ENCODE peak calls at places on chromosomes 1 and 21, in six cellular contexts. Z, P, L, E, I and U are unnamed samples.

GRCh38 chr1:36132029-36132428 is 7.0 kb upstream of the COL8A2 start:
- DNase-seq in Z (no peak), P (no peak), L (no peak), E (no peak), I (no peak), U (no peak)

GRCh38 chr1:197600751-197601150 is 174.5 kb downstream of the DENND1B start:
- DNase-seq in Z (no peak), P (no peak), L (no peak), E (no peak), I (no peak), U (no peak)

GRCh38 chr1:9551984-9552383 is 12.7 kb downstream of the SLC25A33 start:
- DNase-seq in Z (no peak), P (no peak), L (no peak), E (no peak), I (no peak), U (no peak)

GRCh38 chr1:117366281-117366981 is 818 bp upstream of the MAN1A2 start:
- DNase-seq in Z (no peak), P (no peak), L (peak; percentile 90), E (peak; percentile 98), I (peak; percentile 44), U (peak; percentile 83)

GRCh38 chr1:94925561-94926364 is 1.1 kb downstream of the CNN3 start:
- DNase-seq in Z (peak; percentile 5), P (peak; percentile 72), L (no peak), E (peak; percentile 74), I (peak; percentile 89), U (peak; percentile 42)

GRCh38 chr1:97844552-97845089 is 76.2 kb downstream of the DPYD start:
- DNase-seq in Z (no peak), P (no peak), L (no peak), E (no peak), I (no peak), U (no peak)

GRCh38 chr1:119808972-119809550 is 2.2 kb downstream of the REG4 start:
- DNase-seq in Z (peak; percentile 11), P (peak; percentile 64), L (peak; percentile 81), E (peak; percentile 74), I (peak; percentile 47), U (peak; percentile 26)

GRCh38 chr21:16563795-16564194 is 834.0 kb downstream of the USP25 start:
- DNase-seq in Z (no peak), P (no peak), L (no peak), E (no peak), I (peak; percentile 51), U (peak; percentile 95)

GRCh38 chr1:155085504-155086181 is 7.0 kb downstream of the EFNA3 start:
- DNase-seq in Z (no peak), P (no peak), L (peak; percentile 81), E (peak; percentile 44), I (no peak), U (peak; percentile 66)

GRCh38 chr1:107991371-107992066 is 26.5 kb upstream of the VAV3 start:
- DNase-seq in Z (no peak), P (no peak), L (no peak), E (no peak), I (no peak), U (no peak)

GRCh38 chr1:34292472-34292871 is 115.8 kb downstream of the C1orf94 start:
- DNase-seq in Z (no peak), P (no peak), L (peak; percentile 2), E (no peak), I (no peak), U (no peak)

GRCh38 chr21:28771790-28772501 is 220.7 kb downstream of the LTN1 start:
- DNase-seq in Z (no peak), P (no peak), L (no peak), E (no peak), I (no peak), U (no peak)

GRCh38 chr1:15154480-15155036 is 1.0 kb downstream of the TMEM51 start:
- DNase-seq in Z (no peak), P (no peak), L (no peak), E (peak; percentile 69), I (no peak), U (no peak)

GRCh38 chr1:208025036-208025435 is 114.1 kb upstream of the CD34 start:
- DNase-seq in Z (no peak), P (no peak), L (no peak), E (no peak), I (no peak), U (no peak)

GRCh38 chr1:62599044-62599443 is 1.7 kb downstream of the ANGPTL3 start:
- DNase-seq in Z (no peak), P (no peak), L (no peak), E (no peak), I (no peak), U (no peak)

GRCh38 chr21:36125513-36126121 is 9.3 kb upstream of the CBR3 start:
- DNase-seq in Z (no peak), P (no peak), L (peak; percentile 67), E (peak; percentile 60), I (peak; percentile 32), U (no peak)

GRCh38 chr21:28627691-28628090 is 365.0 kb downstream of the LTN1 start:
- DNase-seq in Z (no peak), P (no peak), L (no peak), E (no peak), I (no peak), U (no peak)

GRCh38 chr1:31653761-31654160 is 9.1 kb upstream of the PEF1 start:
- DNase-seq in Z (no peak), P (no peak), L (no peak), E (no peak), I (no peak), U (no peak)

GRCh38 chr1:229024528-229025119 is 246.3 kb upstream of the RAB4A start:
- DNase-seq in Z (no peak), P (peak; percentile 57), L (peak; percentile 74), E (no peak), I (peak; percentile 59), U (no peak)

GRCh38 chr1:116732726-116733125 is 21.5 kb upstream of the CD2 start:
- DNase-seq in Z (no peak), P (no peak), L (no peak), E (no peak), I (no peak), U (no peak)

DNA sequence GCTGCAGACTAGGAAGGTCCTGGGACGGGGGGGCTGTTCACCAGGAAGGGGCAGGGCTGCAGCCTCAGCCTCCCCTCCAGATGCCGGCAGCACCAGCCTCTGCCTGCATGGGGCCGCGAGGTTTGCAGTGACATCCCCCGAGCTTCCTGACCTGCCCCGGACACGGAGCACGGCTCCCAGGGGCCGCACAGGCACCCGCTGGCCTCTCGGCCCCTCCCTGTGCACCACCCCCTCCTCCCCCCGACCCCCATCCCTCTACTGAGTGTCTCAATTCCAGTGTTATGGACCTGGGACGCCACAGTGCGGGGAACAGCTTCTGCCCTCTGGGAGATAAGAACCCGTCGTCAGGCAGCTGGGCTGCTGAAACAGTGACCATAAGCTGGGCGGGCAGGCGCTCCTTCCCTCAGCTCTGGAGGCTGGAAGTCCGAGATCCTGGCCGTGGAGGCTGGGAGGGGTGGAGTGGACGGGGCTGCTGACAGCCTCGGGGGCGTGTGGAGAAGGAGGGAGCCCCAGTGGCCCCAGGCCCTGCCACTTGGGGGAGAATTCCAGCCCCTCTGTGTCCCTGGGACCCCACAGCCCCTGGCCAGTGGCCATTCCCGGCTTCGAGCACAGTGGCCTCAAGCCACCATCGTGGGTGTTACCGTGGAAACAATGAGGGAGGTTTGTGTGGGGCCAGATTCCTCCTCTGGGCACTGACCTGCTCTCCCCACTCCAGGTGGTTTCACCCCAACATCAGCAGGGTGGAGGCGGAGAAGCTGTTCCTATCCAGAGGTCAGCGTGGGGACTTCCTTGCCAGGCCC is 11.5 kb downstream of the RNF223 start:
- DNase-seq in Z (no peak), P (no peak), L (peak; percentile 80), E (peak; percentile 67), I (no peak), U (no peak)
- TF ChIP-seq JUND in Z (no peak), P (no peak), L (no peak), E (no peak), I (no peak), U (no peak)

DNA sequence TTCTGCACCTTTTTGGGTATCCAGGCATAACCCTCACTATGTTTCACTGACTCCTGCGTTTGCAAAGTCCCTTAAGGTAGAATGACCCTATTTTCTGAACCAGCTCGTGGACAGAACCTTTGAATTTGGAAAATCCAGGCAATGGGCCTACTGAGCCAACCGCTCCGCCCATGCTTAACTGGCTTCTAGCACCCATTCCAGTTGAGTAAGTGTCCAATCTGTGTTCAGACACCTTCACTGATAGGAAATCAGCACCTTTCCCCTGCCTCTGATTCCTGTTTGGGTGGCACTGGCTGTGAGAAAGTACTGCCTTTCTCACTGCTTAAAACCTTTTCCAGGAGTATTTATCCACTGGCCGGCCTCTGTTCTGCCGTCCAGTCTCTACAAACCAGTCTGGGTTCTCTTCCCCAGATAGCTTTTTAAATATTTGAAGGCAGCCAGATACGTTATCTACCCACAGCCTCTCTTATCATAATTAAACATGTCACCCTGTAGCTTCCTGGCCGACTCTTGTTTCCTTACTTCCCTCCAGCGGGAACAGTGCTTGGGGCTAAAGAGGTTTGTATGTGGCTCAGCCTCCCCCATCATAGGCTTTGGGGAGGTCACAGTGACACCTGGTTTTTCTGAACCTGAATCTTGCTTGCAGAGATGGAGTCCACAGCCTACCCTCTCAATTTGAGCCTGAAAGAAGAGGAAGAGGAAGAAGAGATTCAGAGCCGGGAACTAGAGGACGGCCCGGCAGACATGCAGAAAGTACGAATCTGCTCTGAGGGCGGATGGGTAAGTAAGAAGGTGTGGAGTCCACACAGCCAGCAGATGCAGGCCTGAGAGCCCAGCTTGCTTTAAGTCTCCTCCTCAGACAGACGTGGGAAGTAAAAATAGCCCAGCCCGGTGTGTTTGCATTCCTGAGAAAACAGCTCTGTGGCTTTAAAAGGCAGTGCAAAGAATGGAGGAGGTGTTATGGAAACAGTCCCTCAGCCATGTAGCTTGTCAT is 1.3 kb downstream of the POGK start:
- DNase-seq in Z (no peak), P (no peak), L (peak; percentile 83), E (peak; percentile 20), I (no peak), U (peak; percentile 36)
- TF ChIP-seq JUND in Z (no peak), P (no peak), L (peak; percentile 40), E (no peak), I (no peak), U (no peak)

GRCh38 chr21:43927591-43928229 is 62.7 kb downstream of the AGPAT3 start:
- DNase-seq in Z (no peak), P (no peak), L (peak; percentile 49), E (no peak), I (no peak), U (no peak)

GRCh38 chr21:43926196-43926595 is 61.2 kb downstream of the AGPAT3 start:
- DNase-seq in Z (no peak), P (no peak), L (no peak), E (no peak), I (no peak), U (no peak)

GRCh38 chr21:43924421-43925095 is 59.5 kb downstream of the AGPAT3 start:
- DNase-seq in Z (no peak), P (no peak), L (no peak), E (no peak), I (no peak), U (no peak)

GRCh38 chr21:43925096-43925481 is 60.1 kb downstream of the AGPAT3 start:
- DNase-seq in Z (no peak), P (no peak), L (no peak), E (no peak), I (no peak), U (no peak)

DNA sequence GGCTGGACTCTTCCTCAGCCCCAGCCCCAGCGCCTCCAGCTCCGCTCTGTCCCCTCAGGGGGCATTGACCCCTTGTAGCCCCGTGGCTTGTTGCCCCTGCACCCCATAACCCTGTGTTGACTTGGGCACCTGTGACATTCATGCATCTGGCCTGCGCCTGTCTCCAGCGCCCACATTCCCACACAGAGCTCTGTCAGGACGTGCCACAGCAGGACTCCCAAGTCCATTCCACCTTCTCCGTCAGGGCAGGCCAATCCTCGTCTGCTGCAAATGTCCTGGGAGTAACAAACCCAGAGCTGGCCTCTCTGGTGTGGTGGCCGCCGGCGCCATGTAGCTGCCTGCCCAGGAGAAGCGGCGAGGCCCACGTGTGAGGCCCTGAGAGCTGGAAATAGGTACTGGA is 60.6 kb downstream of the AGPAT3 start:
- DNase-seq in Z (no peak), P (no peak), L (no peak), E (no peak), I (no peak), U (no peak)
- TF ChIP-seq JUND in Z (no peak), P (no peak), L (no peak), E (no peak), I (no peak), U (no peak)

GRCh38 chr1:185495898-185496297 is 178.9 kb upstream of the IVNS1ABP start:
- DNase-seq in Z (no peak), P (no peak), L (no peak), E (no peak), I (no peak), U (no peak)
- TF ChIP-seq JUND in Z (no peak), P (no peak), L (no peak), E (no peak), I (no peak), U (no peak)